ENCODE peak calls at places on chromosomes 13 and 19, in eight cellular contexts. I is A673, Q is adrenal gland, J is RWPE1, T is AG09309, S is MCF 10A, E is PC-3, N is fibroblast of lung. X is an unnamed sample.

GRCh38 chr13:62512194-62513141 is 1096.8 kb upstream of the PCDH20 start:
- DNase-seq in I (peak), Q (no peak), J (peak), T (no peak), S (peak), E (peak), N (peak), X (no peak)

GRCh38 chr19:17727843-17728242 is 8.6 kb downstream of the MAP1S start:
- DNase-seq in I (no peak), Q (no peak), J (no peak), T (no peak), S (no peak), E (no peak), N (no peak), X (no peak)

GRCh38 chr13:40789275-40790231 is at the start of gene SLC25A15:
- DNase-seq in I (peak), Q (peak), J (peak), T (no peak), S (peak), E (peak), N (peak), X (peak)

GRCh38 chr19:33402421-33403220 is 29.1 kb downstream of the CEBPG start:
- DNase-seq in I (no peak), Q (no peak), J (no peak), T (no peak), S (peak), E (no peak), N (no peak), X (no peak)

GRCh38 chr19:1251503-1252220 is 3.3 kb downstream of the MIDN start:
- DNase-seq in I (peak), Q (peak), J (no peak), T (no peak), S (no peak), E (no peak), N (no peak), X (no peak)

GRCh38 chr13:107832521-107833095 is 382.7 kb downstream of the LIG4 start:
- DNase-seq in I (no peak), Q (no peak), J (no peak), T (no peak), S (no peak), E (no peak), N (no peak), X (no peak)

GRCh38 chr13:31073859-31074718 is 87.6 kb downstream of the HSPH1 start:
- DNase-seq in I (peak), Q (no peak), J (no peak), T (no peak), S (peak), E (no peak), N (peak), X (no peak)

GRCh38 chr13:29507356-29507755 is 88.1 kb downstream of the SLC7A1 start:
- DNase-seq in I (no peak), Q (no peak), J (no peak), T (no peak), S (no peak), E (no peak), N (no peak), X (no peak)

GRCh38 chr13:72643339-72643989 is 84.0 kb downstream of the MZT1 start:
- DNase-seq in I (peak), Q (peak), J (peak), T (peak), S (peak), E (peak), N (peak), X (no peak)

GRCh38 chr19:42662714-42663113 is 68.0 kb upstream of the CEACAM8 start:
- DNase-seq in I (no peak), Q (no peak), J (no peak), T (no peak), S (no peak), E (no peak), N (no peak), X (no peak)

GRCh38 chr19:44689290-44690130 is 9.4 kb upstream of the CEACAM16 start:
- DNase-seq in I (peak), Q (peak), J (no peak), T (peak), S (peak), E (peak), N (peak), X (peak)

GRCh38 chr13:37453246-37453645 is 145.3 kb downstream of the POSTN start:
- DNase-seq in I (peak), Q (no peak), J (peak), T (no peak), S (peak), E (no peak), N (peak), X (no peak)

GRCh38 chr13:58434943-58435342 is 803.4 kb downstream of the PCDH17 start:
- DNase-seq in I (no peak), Q (no peak), J (no peak), T (no peak), S (no peak), E (no peak), N (no peak), X (no peak)

GRCh38 chr13:97028441-97029299 is 34.4 kb upstream of the OXGR1 start:
- DNase-seq in I (peak), Q (peak), J (peak), T (no peak), S (peak), E (peak), N (peak), X (peak)

GRCh38 chr19:52646571-52647222 is 8.5 kb upstream of the ZNF83 start:
- DNase-seq in I (no peak), Q (no peak), J (no peak), T (no peak), S (peak), E (no peak), N (peak), X (no peak)

GRCh38 chr13:97194473-97194872 is 27.7 kb upstream of the MBNL2 start:
- DNase-seq in I (no peak), Q (no peak), J (peak), T (no peak), S (no peak), E (peak), N (peak), X (no peak)

GRCh38 chr19:42204684-42205083 is 12.8 kb downstream of the DEDD2 start:
- DNase-seq in I (no peak), Q (no peak), J (no peak), T (no peak), S (no peak), E (no peak), N (no peak), X (no peak)

GRCh38 chr13:109779074-109779473 is 7.3 kb downstream of the IRS2 start:
- DNase-seq in I (peak), Q (no peak), J (no peak), T (no peak), S (no peak), E (no peak), N (peak), X (no peak)

GRCh38 chr13:68905186-68905585 is 1202.4 kb upstream of the ATXN8OS start:
- DNase-seq in I (no peak), Q (no peak), J (no peak), T (no peak), S (no peak), E (no peak), N (no peak), X (no peak)

DNA sequence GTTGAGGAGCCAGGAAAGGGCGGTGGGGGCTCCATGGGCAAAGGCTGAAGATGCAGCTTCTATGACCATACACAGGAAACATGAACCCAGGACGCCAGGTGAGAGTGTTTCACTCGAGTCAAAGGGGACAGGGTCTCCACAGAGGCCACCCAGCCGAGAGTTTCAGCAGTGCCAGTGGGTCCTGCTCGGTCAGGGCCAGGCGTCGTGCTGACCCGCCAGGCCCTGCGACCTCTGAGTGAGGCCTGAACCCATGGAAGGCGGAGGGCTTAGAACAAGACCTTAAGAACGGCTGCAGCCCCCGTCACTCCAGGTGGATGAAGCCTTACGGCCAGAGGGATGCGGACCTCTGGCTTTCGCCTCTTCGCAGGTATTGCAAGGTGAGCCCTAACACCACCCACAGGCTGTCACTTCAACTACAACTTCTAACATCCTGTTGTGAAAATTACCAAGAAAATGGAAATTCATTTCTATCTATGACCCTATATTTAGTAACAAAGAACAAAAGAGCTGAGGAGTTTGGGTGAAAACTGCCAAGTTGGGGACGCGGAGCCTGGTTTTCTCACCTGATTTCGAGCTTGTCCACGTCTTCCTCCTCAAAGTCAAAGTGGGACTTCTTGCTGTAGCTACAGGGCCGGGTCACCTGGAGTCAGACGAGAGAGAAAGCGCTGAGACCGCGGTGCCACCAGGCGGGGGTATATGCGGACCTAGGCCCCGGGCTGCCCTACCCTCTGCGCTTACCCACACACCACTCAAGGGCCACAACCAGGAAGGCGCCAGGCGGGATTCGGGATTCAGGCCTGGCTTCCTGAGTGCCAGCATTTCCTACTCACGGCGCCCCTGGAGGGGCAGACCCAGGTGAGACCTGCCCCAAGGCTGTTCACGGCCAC is 50.1 kb upstream of the C13orf46 start:
- DNase-seq in I (no peak), Q (no peak), J (no peak), T (no peak), S (no peak), E (no peak), N (no peak), X (no peak)
- TF ChIP-seq CTCF in I (no peak), Q (no peak), J (no peak), T (no peak), S (peak), E (no peak), N (no peak), X (no peak)

GRCh38 chr19:8515317-8515716 is 1.4 kb upstream of the ZNF414 start:
- DNase-seq in I (no peak), Q (no peak), J (no peak), T (no peak), S (no peak), E (no peak), N (no peak), X (no peak)

GRCh38 chr19:8512115-8512967 is 1.6 kb downstream of the ZNF414 start:
- DNase-seq in I (peak), Q (no peak), J (peak), T (no peak), S (peak), E (peak), N (no peak), X (no peak)

GRCh38 chr19:8512991-8513686 is 828 bp downstream of the ZNF414 start:
- DNase-seq in I (no peak), Q (no peak), J (no peak), T (no peak), S (no peak), E (no peak), N (no peak), X (no peak)

GRCh38 chr19:8511573-8512101 is 2.3 kb downstream of the ZNF414 start:
- DNase-seq in I (no peak), Q (no peak), J (no peak), T (no peak), S (no peak), E (no peak), N (no peak), X (no peak)

GRCh38 chr19:8513687-8514504 is at the start of gene ZNF414:
- DNase-seq in I (peak), Q (peak), J (peak), T (peak), S (peak), E (peak), N (peak), X (peak)
- TF ChIP-seq CTCF in I (no peak), Q (no peak), J (no peak), T (no peak), S (no peak), E (no peak), N (no peak), X (no peak)

GRCh38 chr19:37779139-37780035 is at the start of gene ZNF573:
- DNase-seq in I (peak), Q (peak), J (peak), T (peak), S (peak), E (peak), N (peak), X (peak)
- TF ChIP-seq CTCF in I (peak), Q (no peak), J (no peak), T (peak), S (no peak), E (no peak), N (peak), X (peak)

DNA sequence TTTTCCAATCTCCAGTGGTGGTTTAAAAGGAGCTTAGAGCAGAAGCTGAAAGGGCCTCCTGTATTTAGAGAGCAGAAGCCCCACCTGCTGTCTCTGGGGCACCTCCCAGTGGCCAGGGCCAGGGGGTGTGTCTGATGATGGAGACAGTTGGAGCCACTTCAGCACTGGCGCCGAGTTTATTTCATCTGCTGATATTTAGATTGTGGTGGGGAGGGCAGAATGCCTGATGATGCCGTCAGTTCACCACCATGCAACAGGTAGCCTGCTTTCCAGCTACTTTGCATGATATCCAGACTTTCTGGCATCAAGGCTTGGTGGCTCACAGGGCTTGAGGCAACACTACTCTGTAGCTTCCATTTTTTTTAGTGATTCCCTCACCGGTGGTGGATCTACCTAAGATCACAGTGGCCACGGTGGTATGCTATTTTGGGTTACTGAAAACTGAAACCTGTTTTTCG is 371.9 kb downstream of the KCNRG start:
- DNase-seq in I (peak), Q (no peak), J (no peak), T (no peak), S (no peak), E (peak), N (peak), X (no peak)
- TF ChIP-seq CTCF in I (peak), Q (no peak), J (no peak), T (peak), S (no peak), E (peak), N (peak), X (peak)

GRCh38 chr19:15945301-15945700 is 3.5 kb upstream of the OR10H4 start:
- DNase-seq in I (no peak), Q (peak), J (no peak), T (no peak), S (no peak), E (no peak), N (no peak), X (no peak)

GRCh38 chr19:15948223-15949058 is at the start of gene OR10H4:
- DNase-seq in I (no peak), Q (no peak), J (no peak), T (no peak), S (no peak), E (no peak), N (no peak), X (no peak)

GRCh38 chr19:15944401-15944800 is 4.4 kb upstream of the OR10H4 start:
- DNase-seq in I (no peak), Q (no peak), J (no peak), T (no peak), S (no peak), E (no peak), N (no peak), X (no peak)
- TF ChIP-seq CTCF in I (no peak), Q (no peak), J (no peak), T (no peak), S (no peak), E (no peak), N (no peak), X (no peak)

DNA sequence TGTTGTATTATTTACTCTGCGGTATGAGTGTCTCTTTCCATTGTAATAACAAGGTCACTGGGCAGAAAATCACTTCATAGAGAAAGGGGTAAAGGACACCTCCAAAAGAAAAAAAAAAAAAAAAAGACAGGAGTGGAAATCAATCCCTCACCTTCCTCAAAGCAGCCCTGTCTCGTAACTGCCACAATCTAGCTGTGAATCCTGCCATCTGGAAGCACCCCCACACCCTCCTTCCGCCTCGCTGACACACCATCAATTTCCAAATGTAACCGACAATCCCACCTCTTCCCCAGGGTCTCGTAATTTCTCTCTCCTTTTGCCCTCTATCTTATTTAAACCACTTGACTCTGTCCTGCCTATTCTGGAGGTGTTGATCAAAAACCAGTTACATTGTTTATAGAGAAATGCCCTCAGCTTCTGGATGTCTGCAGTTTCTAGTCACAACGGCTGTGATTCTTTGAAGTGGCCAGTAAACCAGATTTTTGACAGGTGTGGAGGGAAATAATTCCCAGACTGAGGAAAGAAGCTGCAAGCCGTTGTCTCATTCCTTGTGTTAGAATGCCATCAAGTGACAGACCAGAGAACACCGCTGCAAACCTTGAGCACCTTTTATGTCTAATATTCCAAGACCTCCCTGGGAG is 9.1 kb upstream of the POP4 start:
- DNase-seq in I (peak), Q (no peak), J (no peak), T (no peak), S (peak), E (peak), N (no peak), X (no peak)
- TF ChIP-seq CTCF in I (peak), Q (no peak), J (no peak), T (peak), S (peak), E (peak), N (no peak), X (peak)

DNA sequence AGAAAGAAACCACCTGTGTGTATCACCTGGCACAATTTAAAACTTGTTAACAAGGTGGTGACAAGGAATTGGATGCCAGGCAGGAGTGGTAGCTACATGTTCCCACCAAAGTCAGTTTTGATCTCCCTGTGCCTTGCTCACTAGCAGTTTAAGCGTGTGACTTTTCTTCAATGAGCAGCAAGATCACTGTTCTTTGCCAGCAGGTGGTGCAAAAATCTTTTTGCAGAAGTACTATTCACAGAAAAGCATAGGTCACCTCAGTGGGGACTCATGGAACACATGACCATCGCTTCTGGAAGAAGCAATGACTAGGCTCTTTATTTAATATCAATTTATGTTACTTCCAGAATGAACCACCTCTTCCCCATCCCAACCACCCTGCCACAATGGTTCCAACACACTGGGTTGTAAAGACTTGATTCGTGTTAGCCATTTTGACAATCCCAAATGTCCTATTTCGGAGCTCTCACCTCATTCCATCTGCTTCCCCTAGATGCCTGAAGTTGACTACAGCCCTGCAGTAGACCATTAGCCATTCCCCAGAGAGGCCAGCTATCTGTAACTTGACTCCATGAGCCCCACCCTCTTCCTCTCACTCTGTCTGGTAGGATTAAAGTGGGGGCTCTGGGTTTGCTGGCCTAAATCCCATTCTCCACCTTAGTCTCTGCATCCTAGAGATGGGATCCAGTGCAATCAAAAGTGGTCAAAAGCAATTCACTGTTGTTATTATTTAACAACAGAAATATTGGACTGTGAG is 59.1 kb upstream of the TNFRSF19 start:
- DNase-seq in I (peak), Q (no peak), J (no peak), T (no peak), S (peak), E (peak), N (peak), X (no peak)
- TF ChIP-seq CTCF in I (peak), Q (peak), J (no peak), T (peak), S (peak), E (peak), N (no peak), X (peak)

DNA sequence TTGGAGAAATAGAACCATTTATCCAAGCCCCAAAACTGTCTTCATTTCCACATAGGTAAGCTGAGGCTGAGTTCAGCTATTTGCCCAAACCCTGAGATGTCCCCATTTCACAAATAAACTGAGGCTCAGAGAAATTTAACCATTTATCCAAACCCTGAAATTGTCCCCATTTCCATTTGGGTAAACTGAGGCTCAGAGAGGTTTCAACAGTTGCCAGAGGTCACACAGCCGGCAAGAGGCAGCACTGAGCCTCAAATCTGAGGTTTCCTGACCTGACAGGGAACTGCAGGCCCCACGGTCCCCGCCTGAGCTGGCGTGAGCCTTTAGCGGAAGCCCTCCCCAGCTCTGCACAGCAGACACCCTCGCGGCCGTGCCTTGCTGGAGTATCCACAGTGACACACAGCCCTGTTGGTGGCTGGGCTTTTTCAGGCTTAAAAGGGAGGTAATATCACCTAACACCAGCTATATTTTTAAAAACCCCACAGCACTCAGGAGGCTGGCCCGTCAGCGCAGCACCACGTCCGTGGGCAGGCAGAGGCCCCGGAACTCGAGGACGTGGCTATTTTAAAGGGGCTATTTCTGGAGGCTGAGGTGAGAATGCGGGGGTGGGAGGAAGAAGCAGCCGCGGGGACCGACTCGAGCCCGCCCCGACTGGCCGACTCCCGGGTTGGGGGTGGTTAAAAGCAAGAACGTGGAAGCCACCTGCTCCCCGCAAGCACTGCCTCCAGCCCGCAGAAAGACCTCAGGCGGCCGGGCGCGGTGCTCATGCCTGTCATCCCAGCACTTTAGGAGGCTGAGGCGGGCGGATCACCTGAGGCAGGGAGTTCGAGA is 18.5 kb downstream of the PTPRS start:
- DNase-seq in I (peak), Q (no peak), J (no peak), T (no peak), S (no peak), E (no peak), N (no peak), X (no peak)
- TF ChIP-seq CTCF in I (no peak), Q (no peak), J (no peak), T (no peak), S (no peak), E (no peak), N (no peak), X (no peak)

GRCh38 chr13:23359882-23360281 is 73.6 kb downstream of the SACS start:
- DNase-seq in I (no peak), Q (no peak), J (no peak), T (no peak), S (no peak), E (no peak), N (no peak), X (no peak)
- TF ChIP-seq CTCF in I (no peak), Q (no peak), J (no peak), T (no peak), S (no peak), E (no peak), N (no peak), X (no peak)

X was measured in progenitor cell of endocrine pancreas.